ENCODE peak calls at places on chromosomes 16 and 17, in ten cellular contexts. T is SK-N-SH, Z is fibroblast of lung, A is astrocyte of the spinal cord, G is MCF 10A, W is omental fat pad, U is cardiac fibroblast, C is colonic mucosa, S is AG09319, K is neural crest cell. L is an unnamed sample.

GRCh38 chr16:75374388-75374787 is 58.9 kb downstream of the CFDP1 start:
- DNase-seq in T (no peak), Z (no peak), A (no peak), G (no peak), W (no peak), U (no peak), C (no peak), S (no peak), K (no peak), L (no peak)

GRCh38 chr16:30778549-30779244 is 8.3 kb downstream of the ZNF629 start:
- DNase-seq in T (no peak), Z (peak; percentile 88), A (no peak), G (no peak), W (no peak), U (peak; percentile 42), C (no peak), S (no peak), K (no peak), L (no peak)

GRCh38 chr16:83720981-83721380 is 86.8 kb upstream of the HSBP1 start:
- DNase-seq in T (no peak), Z (no peak), A (no peak), G (no peak), W (no peak), U (no peak), C (no peak), S (no peak), K (no peak), L (no peak)

GRCh38 chr16:78310990-78311561 is 211.6 kb downstream of the WWOX start:
- DNase-seq in T (peak; percentile 14), Z (no peak), A (peak; percentile 32), G (no peak), W (no peak), U (no peak), C (no peak), S (no peak), K (no peak), L (no peak)

GRCh38 chr17:3695723-3696411 is at the start of gene P2RX5:
- DNase-seq in T (peak; percentile 81), Z (no peak), A (no peak), G (peak; percentile 29), W (no peak), U (no peak), C (no peak), S (no peak), K (no peak), L (peak; percentile 68)

GRCh38 chr17:8126306-8127066 is 2.6 kb upstream of the HES7 start:
- DNase-seq in T (peak; percentile 84), Z (peak; percentile 61), A (peak; percentile 59), G (peak; percentile 38), W (no peak), U (peak; percentile 37), C (peak; percentile 67), S (no peak), K (peak; percentile 30), L (peak; percentile 80)

GRCh38 chr16:83713597-83713996 is 94.2 kb upstream of the HSBP1 start:
- DNase-seq in T (peak; percentile 17), Z (no peak), A (no peak), G (no peak), W (no peak), U (no peak), C (no peak), S (no peak), K (no peak), L (no peak)

GRCh38 chr16:12067714-12068401 is 91.3 kb downstream of the SNX29 start:
- DNase-seq in T (peak; percentile 74), Z (peak; percentile 89), A (peak; percentile 82), G (peak; percentile 80), W (no peak), U (peak; percentile 91), C (peak; percentile 58), S (peak; percentile 67), K (peak; percentile 54), L (peak; percentile 70)

GRCh38 chr17:82825540-82826124 is 14.2 kb downstream of the ZNF750 start:
- DNase-seq in T (no peak), Z (no peak), A (no peak), G (no peak), W (no peak), U (no peak), C (no peak), S (no peak), K (no peak), L (no peak)

GRCh38 chr17:82822281-82822680 is 17.5 kb downstream of the ZNF750 start:
- DNase-seq in T (no peak), Z (no peak), A (no peak), G (no peak), W (no peak), U (no peak), C (no peak), S (no peak), K (no peak), L (no peak)

GRCh38 chr17:82820278-82821251 is 19.3 kb downstream of the ZNF750 start:
- DNase-seq in T (no peak), Z (no peak), A (no peak), G (no peak), W (no peak), U (no peak), C (no peak), S (no peak), K (no peak), L (no peak)

GRCh38 chr17:82821554-82821953 is 18.3 kb downstream of the ZNF750 start:
- DNase-seq in T (no peak), Z (no peak), A (no peak), G (no peak), W (no peak), U (no peak), C (no peak), S (no peak), K (no peak), L (no peak)

DNA sequence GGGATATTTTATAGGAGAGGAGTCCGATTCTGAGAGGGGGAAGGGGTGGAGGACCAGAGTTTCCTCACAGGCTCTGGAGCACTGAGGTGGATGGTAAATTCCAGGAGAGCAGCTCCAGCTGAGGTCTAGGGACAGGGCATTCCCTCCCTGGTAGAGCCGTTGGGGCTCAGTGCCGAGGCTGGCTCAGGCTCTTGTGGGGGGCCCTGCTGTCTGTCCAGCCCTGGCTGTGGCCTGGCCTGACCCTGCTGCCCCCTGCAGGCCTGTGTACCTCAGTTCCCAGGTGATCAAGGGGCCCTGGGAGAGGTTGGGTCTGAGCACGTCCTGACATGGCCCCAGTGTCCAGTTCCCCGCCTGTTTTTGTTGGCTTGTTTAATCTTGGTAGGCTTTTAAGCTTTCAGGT is 16.8 kb downstream of the ZNF750 start:
- DNase-seq in T (peak; percentile 52), Z (no peak), A (no peak), G (no peak), W (no peak), U (no peak), C (no peak), S (no peak), K (no peak), L (no peak)
- TF ChIP-seq CTCF in T (peak; percentile 21), Z (no peak), A (peak; percentile 25), G (peak; percentile 16), W (no peak), U (peak; percentile 27), C (no peak), S (peak; percentile 7), K (peak; percentile 22), L (peak; percentile 10)

GRCh38 chr16:56401482-56401881 is 23.9 kb downstream of the AMFR start:
- DNase-seq in T (peak; percentile 52), Z (no peak), A (no peak), G (peak; percentile 33), W (no peak), U (no peak), C (no peak), S (no peak), K (no peak), L (no peak)
- TF ChIP-seq CTCF in T (peak; percentile 36), Z (no peak), A (peak; percentile 23), G (peak; percentile 19), W (no peak), U (peak; percentile 43), C (peak; percentile 11), S (no peak), K (peak; percentile 50), L (no peak)

GRCh38 chr17:81514735-81515529 is 2.3 kb upstream of the ACTG1 start:
- DNase-seq in T (peak; percentile 90), Z (peak; percentile 85), A (peak; percentile 92), G (peak; percentile 67), W (no peak), U (peak; percentile 88), C (peak; percentile 84), S (peak; percentile 72), K (no peak), L (peak; percentile 90)

GRCh38 chr17:81512984-81513668 is 527 bp upstream of the ACTG1 start:
- DNase-seq in T (no peak), Z (peak; percentile 59), A (peak; percentile 77), G (peak; percentile 74), W (no peak), U (peak; percentile 63), C (peak; percentile 75), S (no peak), K (peak; percentile 55), L (peak; percentile 71)

GRCh38 chr17:81514485-81514734 is 1.8 kb upstream of the ACTG1 start:
- DNase-seq in T (no peak), Z (no peak), A (no peak), G (no peak), W (no peak), U (no peak), C (no peak), S (no peak), K (no peak), L (no peak)

GRCh38 chr17:81512560-81512983 is at the start of gene ACTG1:
- DNase-seq in T (peak; percentile 100), Z (peak; percentile 92), A (peak; percentile 95), G (peak; percentile 92), W (peak; percentile 55), U (peak; percentile 96), C (peak; percentile 93), S (peak; percentile 87), K (peak; percentile 84), L (peak; percentile 98)

GRCh38 chr17:81513669-81514484 is 1.3 kb upstream of the ACTG1 start:
- DNase-seq in T (no peak), Z (peak; percentile 72), A (peak; percentile 78), G (peak; percentile 81), W (no peak), U (peak; percentile 83), C (peak; percentile 72), S (no peak), K (peak; percentile 60), L (no peak)
- TF ChIP-seq CTCF in T (no peak), Z (no peak), A (peak; percentile 12), G (no peak), W (no peak), U (no peak), C (no peak), S (no peak), K (no peak), L (no peak)

DNA sequence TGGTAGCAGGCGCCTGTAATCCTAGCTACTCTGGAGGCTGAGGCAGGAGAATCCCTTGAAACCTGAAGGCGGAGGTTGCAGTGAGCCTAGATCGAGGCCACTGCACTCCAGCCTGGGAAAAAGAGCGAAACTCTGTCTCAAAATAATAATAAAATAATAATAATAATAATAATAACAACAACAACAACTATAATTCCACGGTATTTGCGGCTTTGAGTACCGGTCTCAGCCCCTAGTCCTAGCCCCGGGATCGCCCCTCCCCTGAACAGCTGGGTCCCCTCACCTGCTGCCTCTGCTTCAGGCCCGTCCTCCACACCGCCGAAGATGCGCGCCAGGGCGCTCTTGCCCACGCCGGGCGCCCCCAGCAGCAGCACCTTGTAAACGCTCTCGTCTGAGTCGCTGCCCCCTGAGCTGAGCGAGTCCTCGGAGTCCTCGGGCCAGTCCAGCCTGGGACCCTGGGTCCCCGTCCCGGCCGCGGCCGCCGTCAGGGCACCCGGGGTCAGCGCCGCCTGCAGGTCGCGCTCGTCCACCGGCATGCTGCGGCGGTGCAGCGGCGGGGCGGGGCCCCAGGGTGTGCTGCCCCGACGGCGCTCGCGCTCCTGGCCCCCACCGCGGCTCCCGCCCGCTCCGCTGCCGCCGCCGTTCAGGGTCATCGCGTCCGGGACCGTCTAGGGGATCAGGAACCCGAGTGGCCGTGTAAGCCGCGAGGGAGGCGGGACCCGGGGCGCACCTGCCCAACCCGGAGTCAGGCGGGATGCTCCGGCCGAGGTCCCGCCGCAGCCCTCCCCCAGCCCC is 611 bp downstream of the RRAD start:
- DNase-seq in T (peak; percentile 94), Z (no peak), A (no peak), G (no peak), W (no peak), U (no peak), C (peak; percentile 55), S (no peak), K (peak; percentile 43), L (peak; percentile 87)
- TF ChIP-seq CTCF in T (peak; percentile 50), Z (peak; percentile 33), A (peak; percentile 10), G (no peak), W (no peak), U (peak; percentile 5), C (peak; percentile 15), S (peak; percentile 14), K (peak; percentile 56), L (peak; percentile 38)